ENCODE peak calls at places on chromosome 3, in four cellular contexts. One of them, this sample, is unnamed.
A peak's percentile ranks its signal among the peaks of the same experiment; 100 is the strongest.

GRCh38 chr3:129025108-129025507 is 24.0 kb downstream of the EFCC1 start:
- DNase-seq in H1: no peak
- DNase-seq in HepG2: no peak
- DNase-seq in K562: no peak
- DNase-seq in this sample: no peak

GRCh38 chr3:28840976-28841376 is 439.9 kb upstream of the RBMS3 start:
- DNase-seq in H1: no peak
- DNase-seq in HepG2: no peak
- DNase-seq in K562: no peak
- DNase-seq in this sample: peak; percentile 40

GRCh38 chr3:175392653-175393052 is 533.5 kb downstream of the NAALADL2 start:
- DNase-seq in HepG2: no peak
- DNase-seq in H1: no peak
- DNase-seq in K562: no peak
- DNase-seq in this sample: no peak

GRCh38 chr3:142850395-142851023 is 38.4 kb downstream of the PCOLCE2 start:
- DNase-seq in H1: no peak
- DNase-seq in HepG2: peak; percentile 39
- DNase-seq in K562: peak; percentile 37
- DNase-seq in this sample: no peak

GRCh38 chr3:44885618-44886017 is 11.2 kb downstream of the TGM4 start:
- DNase-seq in HepG2: peak; percentile 34
- DNase-seq in H1: no peak
- DNase-seq in K562: no peak
- DNase-seq in this sample: no peak

GRCh38 chr3:124601189-124601588 is 129.1 kb upstream of the UMPS start:
- DNase-seq in K562: no peak
- DNase-seq in HepG2: no peak
- DNase-seq in H1: no peak
- DNase-seq in this sample: no peak

GRCh38 chr3:14773691-14774128 is 45.1 kb upstream of the FGD5 start:
- DNase-seq in HepG2: no peak
- DNase-seq in K562: no peak
- DNase-seq in H1: peak; percentile 51
- DNase-seq in this sample: no peak

GRCh38 chr3:49327485-49327884 is 12.4 kb downstream of the USP4 start:
- DNase-seq in H1: no peak
- DNase-seq in K562: no peak
- DNase-seq in HepG2: peak; percentile 35
- DNase-seq in this sample: no peak

GRCh38 chr3:99499235-99499798 is 139.1 kb upstream of the COL8A1 start:
- DNase-seq in H1: no peak
- DNase-seq in HepG2: peak; percentile 6
- DNase-seq in K562: peak; percentile 6
- DNase-seq in this sample: peak; percentile 16

GRCh38 chr3:152076148-152076547 is 192.6 kb upstream of the MBNL1 start:
- DNase-seq in H1: no peak
- DNase-seq in K562: no peak
- DNase-seq in HepG2: no peak
- DNase-seq in this sample: no peak

GRCh38 chr3:129942296-129942695 is 32.2 kb upstream of the TRH start:
- DNase-seq in K562: peak; percentile 53
- DNase-seq in H1: peak; percentile 91
- DNase-seq in HepG2: peak; percentile 58
- DNase-seq in this sample: no peak

GRCh38 chr3:21159565-21159950 is 591.5 kb downstream of the ZNF385D start:
- DNase-seq in H1: no peak
- DNase-seq in K562: no peak
- DNase-seq in HepG2: no peak
- DNase-seq in this sample: no peak

DNA sequence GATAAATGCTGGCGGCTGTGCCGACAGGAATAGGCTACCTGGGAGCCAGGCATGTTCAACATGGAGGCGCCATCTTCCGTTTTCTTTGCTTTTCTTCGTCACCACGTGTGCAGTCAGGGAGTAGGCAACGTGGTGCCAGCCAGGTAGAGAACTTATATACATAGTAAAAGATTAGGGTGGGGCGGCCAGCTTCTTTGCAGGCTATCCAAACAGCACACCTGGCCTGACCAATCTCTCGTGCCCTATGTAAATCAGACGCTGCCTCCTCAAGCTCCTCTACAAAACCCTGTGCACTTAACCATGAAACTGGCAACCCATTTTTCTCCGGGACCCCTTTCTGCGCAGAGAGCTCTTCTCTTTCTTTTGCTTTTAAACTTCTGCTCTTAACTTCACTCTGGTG is 28.6 kb upstream of the OR5K4 start:
- DNase-seq in HepG2: no peak
- DNase-seq in H1: no peak
- DNase-seq in K562: no peak
- DNase-seq in this sample: no peak
- TF ChIP-seq CBX5 in HepG2: no peak
- TF ChIP-seq CBX5 in H1: no peak
- TF ChIP-seq CBX5 in K562: no peak
- TF ChIP-seq CBX5 in this sample: no peak

DNA sequence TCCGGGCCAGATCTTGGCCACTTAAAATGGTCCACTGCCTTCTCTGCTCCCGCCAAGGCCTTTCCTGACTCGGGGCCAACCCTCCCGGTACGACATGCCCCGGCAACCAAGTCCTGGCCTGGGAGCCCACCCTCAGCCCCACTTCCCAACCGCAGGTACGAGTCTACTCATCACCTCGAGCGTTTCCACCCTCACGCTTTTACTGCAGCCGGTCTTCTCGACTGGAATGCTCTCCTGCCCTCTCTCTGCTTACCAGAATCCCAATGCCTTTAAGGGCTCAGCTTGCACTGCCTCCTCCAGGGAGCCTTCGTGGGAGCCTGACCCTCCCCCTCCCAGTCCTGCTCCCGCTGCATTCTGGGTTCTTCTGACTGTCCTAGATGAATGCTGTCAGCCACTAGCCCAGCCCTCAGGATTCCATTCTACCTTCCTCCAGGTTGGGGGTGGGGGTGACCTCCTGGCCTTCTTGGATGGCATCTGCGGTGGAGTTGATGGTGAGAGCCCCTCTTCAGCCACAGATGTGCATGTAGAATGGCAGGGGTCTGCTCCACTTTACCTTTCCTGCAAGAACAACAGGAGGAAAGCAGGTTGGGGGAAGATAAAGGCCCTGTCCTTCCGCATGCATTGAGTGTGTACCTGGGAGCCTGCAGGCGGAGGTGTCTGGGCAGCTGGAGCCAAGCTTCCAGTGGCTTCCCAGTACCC is 1.1 kb upstream of the CSRNP1 start:
- DNase-seq in HepG2: peak; percentile 60
- DNase-seq in H1: peak; percentile 84
- DNase-seq in K562: peak; percentile 75
- DNase-seq in this sample: no peak
- TF ChIP-seq CBX5 in HepG2: peak; percentile 41
- TF ChIP-seq CBX5 in H1: no peak
- TF ChIP-seq CBX5 in K562: no peak
- TF ChIP-seq CBX5 in this sample: no peak

GRCh38 chr3:126557761-126558160 is 971 bp downstream of the C3orf22 start:
- DNase-seq in HepG2: no peak
- DNase-seq in K562: no peak
- DNase-seq in H1: no peak
- DNase-seq in this sample: no peak
- TF ChIP-seq CBX5 in HepG2: no peak
- TF ChIP-seq CBX5 in K562: no peak
- TF ChIP-seq CBX5 in H1: no peak
- TF ChIP-seq CBX5 in this sample: no peak

DNA sequence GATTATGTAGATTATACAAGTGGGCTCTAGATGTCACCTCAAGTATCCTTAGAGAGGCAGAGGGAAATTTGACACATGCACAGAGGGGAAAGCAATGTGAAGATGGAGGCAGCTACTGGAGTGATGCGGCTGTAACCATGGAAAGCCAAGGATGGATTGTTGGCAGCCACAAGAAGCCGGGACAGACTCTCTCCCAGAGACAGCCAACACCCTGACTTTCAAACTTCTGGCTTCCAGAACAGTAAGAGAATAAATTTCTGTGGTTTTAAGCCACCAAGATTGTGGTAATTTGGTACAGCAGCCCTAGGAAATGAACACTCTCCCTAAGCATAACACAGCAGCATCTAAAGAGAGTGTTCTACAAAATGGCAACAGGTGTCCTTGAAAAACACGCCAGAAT is 34.4 kb upstream of the PRICKLE2 start:
- DNase-seq in H1: no peak
- DNase-seq in HepG2: no peak
- DNase-seq in K562: no peak
- DNase-seq in this sample: no peak
- TF ChIP-seq CBX5 in H1: no peak
- TF ChIP-seq CBX5 in HepG2: no peak
- TF ChIP-seq CBX5 in K562: no peak
- TF ChIP-seq CBX5 in this sample: no peak

DNA sequence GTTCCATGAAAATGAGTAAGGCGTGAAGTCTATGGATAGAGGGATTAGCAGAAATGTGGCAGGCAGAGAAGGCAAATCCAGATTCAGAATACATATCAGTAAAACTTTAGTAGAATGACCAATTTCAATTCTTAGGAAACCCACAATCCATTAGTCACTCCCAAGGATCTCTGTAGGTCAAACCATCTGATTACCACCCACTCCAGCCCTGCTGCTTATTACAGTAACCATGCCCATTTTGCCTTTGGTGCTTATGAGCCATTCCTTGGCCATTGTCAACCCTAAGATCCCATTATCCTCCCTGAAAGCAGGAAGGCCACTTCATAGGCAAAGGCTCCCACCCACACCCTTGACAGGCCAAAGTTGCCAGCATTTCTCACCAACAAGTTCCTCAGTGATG is 5.1 kb upstream of the KLHL40 start:
- DNase-seq in H1: no peak
- DNase-seq in HepG2: no peak
- DNase-seq in K562: no peak
- DNase-seq in this sample: no peak
- TF ChIP-seq CBX5 in H1: no peak
- TF ChIP-seq CBX5 in HepG2: no peak
- TF ChIP-seq CBX5 in K562: no peak
- TF ChIP-seq CBX5 in this sample: no peak

DNA sequence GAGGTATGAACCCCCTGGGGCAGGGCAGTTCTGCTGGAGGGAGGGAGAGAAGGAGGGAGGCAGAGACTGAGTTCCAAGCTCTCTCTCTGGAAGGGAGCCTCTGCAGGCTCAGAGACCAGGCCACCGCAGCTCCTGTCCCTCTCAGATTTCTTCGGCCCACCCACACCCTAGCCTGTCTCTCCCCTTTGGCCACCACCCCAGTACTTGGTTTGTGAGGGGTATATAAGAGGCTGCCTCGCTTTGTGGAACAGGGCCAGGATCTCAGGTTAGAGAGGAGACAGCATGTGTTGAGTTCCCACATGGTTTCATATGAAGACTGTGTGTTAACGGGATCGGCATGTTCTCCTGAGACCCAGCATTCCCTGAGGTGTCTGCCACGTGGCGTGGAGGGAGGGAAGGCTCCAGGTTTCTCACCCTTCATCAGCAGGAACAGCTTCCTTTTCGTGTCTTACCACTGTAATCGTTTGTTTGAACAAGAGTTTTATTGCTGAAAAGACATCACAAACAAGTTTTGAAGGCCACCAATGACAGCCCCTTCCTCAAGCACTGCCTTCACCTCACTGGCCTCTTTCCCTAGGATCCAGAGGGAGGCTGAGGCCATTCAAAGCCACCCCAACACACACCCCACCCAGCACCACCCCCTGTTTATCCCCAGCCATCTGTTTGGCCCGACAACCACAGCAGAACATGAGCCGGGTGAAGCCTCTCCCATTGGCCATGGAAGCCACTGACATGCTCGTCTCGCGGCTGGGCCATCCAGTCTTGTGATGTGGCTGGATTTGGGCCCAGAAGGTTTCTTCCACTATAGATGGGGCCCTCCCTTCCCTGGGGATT is 9.8 kb downstream of the BHLHE40 start:
- DNase-seq in H1: no peak
- DNase-seq in K562: peak; percentile 94
- DNase-seq in HepG2: no peak
- DNase-seq in this sample: no peak
- TF ChIP-seq CBX5 in H1: no peak
- TF ChIP-seq CBX5 in K562: peak; percentile 18
- TF ChIP-seq CBX5 in HepG2: no peak
- TF ChIP-seq CBX5 in this sample: no peak

GRCh38 chr3:173399001-173399400 is 1.5 kb downstream of the NLGN1 start:
- DNase-seq in K562: no peak
- DNase-seq in H1: no peak
- DNase-seq in HepG2: no peak
- DNase-seq in this sample: no peak

GRCh38 chr3:173398111-173398479 is 551 bp downstream of the NLGN1 start:
- DNase-seq in H1: no peak
- DNase-seq in K562: no peak
- DNase-seq in HepG2: no peak
- DNase-seq in this sample: no peak

GRCh38 chr3:173395412-173396181 is 1.9 kb upstream of the NLGN1 start:
- DNase-seq in H1: peak; percentile 85
- DNase-seq in HepG2: no peak
- DNase-seq in K562: peak; percentile 8
- DNase-seq in this sample: no peak

GRCh38 chr3:173396191-173397041 is 1.1 kb upstream of the NLGN1 start:
- DNase-seq in H1: peak; percentile 51
- DNase-seq in K562: no peak
- DNase-seq in HepG2: no peak
- DNase-seq in this sample: no peak

DNA sequence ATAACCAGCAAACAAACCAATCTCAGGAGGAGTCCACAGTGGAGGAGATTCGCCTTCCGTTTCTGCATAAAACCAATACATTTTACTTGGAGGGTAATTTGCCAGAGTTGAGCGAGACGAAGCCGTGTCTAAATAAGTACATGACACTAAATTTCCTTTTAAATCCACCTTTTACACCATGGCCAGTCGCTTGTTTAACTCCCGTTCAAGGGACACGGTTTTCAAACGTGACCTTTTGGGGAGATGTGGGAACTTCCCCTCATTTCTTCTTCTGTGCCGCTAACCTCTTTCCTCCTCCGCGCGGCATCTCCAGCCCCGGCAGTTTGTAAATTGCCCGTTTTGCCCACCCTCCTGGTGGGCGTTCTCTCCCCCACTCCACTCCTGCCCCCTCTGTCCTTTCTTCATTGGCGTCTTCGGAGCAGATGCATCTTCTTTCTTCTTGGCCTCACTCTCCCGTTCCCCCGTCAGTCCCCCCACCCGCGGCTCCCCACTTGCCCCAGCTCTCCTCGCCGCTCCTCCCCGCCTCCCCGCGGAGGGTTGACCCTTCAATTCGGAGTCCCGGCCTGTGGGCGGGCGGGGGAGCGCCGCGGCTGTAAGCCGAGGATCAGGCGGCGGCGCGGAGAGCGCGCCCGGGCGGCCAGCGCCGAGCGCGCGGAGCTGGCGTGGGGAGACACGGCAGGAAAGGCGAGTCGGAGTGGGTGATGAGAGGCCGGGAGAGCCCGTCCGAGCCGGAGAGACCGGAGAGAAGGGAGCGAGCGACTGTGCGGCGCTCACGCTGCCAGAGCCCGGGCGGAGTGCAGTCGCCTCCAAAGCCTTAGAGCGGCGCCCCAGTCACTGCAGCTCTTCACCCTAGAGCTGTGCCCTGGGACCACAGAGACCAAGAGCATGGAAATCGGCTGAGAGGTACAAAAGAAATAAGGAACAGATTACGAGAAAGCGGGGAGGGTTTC is at the start of gene NLGN1:
- DNase-seq in H1: peak; percentile 84
- DNase-seq in K562: no peak
- DNase-seq in HepG2: no peak
- DNase-seq in this sample: no peak
- TF ChIP-seq CBX5 in H1: no peak
- TF ChIP-seq CBX5 in K562: no peak
- TF ChIP-seq CBX5 in HepG2: no peak
- TF ChIP-seq CBX5 in this sample: no peak

This sample was measured in GM12878.